ENCODE peak calls at places on chromosomes 12 and 14, in six cellular contexts. Y, O, A, H, R and I are unnamed samples. For H3K36me3 and H3K27me3, the result is how much of the 10 kb centered on the place peaks cover.

GRCh38 chr14:61603736-61604135 is 91.6 kb upstream of the HIF1A start:
- DNase-seq in H (no peak), Y (no peak), A (no peak), O (no peak), R (no peak), I (no peak)

GRCh38 chr12:118512669-118513068 is 136.3 kb downstream of the SUDS3 start:
- DNase-seq in Y (no peak), A (no peak), H (no peak), R (no peak), O (no peak), I (no peak)

GRCh38 chr12:26939953-26940352 is 1.7 kb downstream of the FGFR1OP2 start:
- DNase-seq in Y (no peak), O (no peak), R (no peak), A (no peak), H (no peak), I (no peak)

GRCh38 chr14:29521526-29522137 is 406.0 kb downstream of the PRKD1 start:
- DNase-seq in O (peak), Y (no peak), A (no peak), R (no peak), H (peak), I (peak)

GRCh38 chr12:96107236-96107635 is 71.8 kb upstream of the LTA4H start:
- DNase-seq in O (peak), R (no peak), H (no peak), A (no peak), Y (no peak), I (no peak)

GRCh38 chr14:104735830-104736642 is 12.0 kb downstream of the ADSS1 start:
- DNase-seq in O (peak), H (no peak), Y (peak), R (peak), A (no peak), I (peak)

GRCh38 chr12:24948452-24948815 is 467 bp downstream of the BCAT1 start:
- DNase-seq in O (peak), Y (no peak), R (peak), A (no peak), H (peak), I (peak)

GRCh38 chr12:42730286-42730685 is 140.7 kb upstream of the PRICKLE1 start:
- DNase-seq in A (no peak), R (no peak), O (no peak), H (no peak), Y (no peak), I (no peak)

GRCh38 chr12:50276912-50277671 is 6.2 kb downstream of the LIMA1 start:
- DNase-seq in Y (no peak), A (no peak), O (no peak), R (no peak), H (no peak), I (no peak)

GRCh38 chr12:70985850-70986249 is 65.3 kb upstream of the PTPRR start:
- DNase-seq in R (no peak), O (no peak), H (no peak), A (no peak), Y (no peak), I (peak)

GRCh38 chr14:71688576-71688975 is 243.7 kb upstream of the RGS6 start:
- DNase-seq in Y (no peak), O (no peak), R (no peak), H (no peak), A (no peak), I (peak)

GRCh38 chr14:26773906-26774593 is 176.2 kb upstream of the NOVA1 start:
- DNase-seq in O (no peak), A (no peak), Y (no peak), R (no peak), H (no peak), I (peak)

GRCh38 chr14:52067873-52068740 is 752 bp downstream of the NID2 start:
- DNase-seq in O (peak), Y (no peak), H (no peak), A (no peak), R (no peak), I (no peak)

GRCh38 chr12:26276709-26277108 is 81.3 kb downstream of the SSPN start:
- DNase-seq in O (no peak), R (no peak), H (no peak), Y (no peak), A (no peak), I (no peak)

GRCh38 chr14:103716091-103716801 is 636 bp downstream of the ZFYVE21 start:
- DNase-seq in H (no peak), R (no peak), Y (no peak), A (no peak), O (peak), I (no peak)

GRCh38 chr14:37167151-37168047 is 5.0 kb downstream of the SLC25A21 start:
- DNase-seq in O (peak), Y (no peak), R (no peak), H (peak), A (no peak), I (no peak)

GRCh38 chr14:28542040-28542439 is 224.5 kb upstream of the FOXG1 start:
- DNase-seq in H (no peak), Y (no peak), O (no peak), A (no peak), R (no peak), I (peak)

GRCh38 chr14:100531591-100532121 is 55.6 kb downstream of the BEGAIN start:
- DNase-seq in H (no peak), O (peak), R (no peak), Y (peak), A (no peak), I (no peak)

GRCh38 chr14:77141592-77142288 is at the start of gene ZDHHC22:
- DNase-seq in O (peak), A (no peak), H (no peak), Y (no peak), R (no peak), I (no peak)
- H3K4me3 ChIP-seq in O (peak), A (no peak), H (peak), Y (peak), R (no peak), I (no peak)

GRCh38 chr12:124371366-124371765 is 76.5 kb downstream of the RFLNA start:
- DNase-seq in Y (no peak), A (no peak), R (no peak), O (no peak), H (no peak), I (no peak)
- H3K36me3 ChIP-seq in Y (half or more), A (half or more), R (under half), O (under half), H (half or more), I (under half)

DNA sequence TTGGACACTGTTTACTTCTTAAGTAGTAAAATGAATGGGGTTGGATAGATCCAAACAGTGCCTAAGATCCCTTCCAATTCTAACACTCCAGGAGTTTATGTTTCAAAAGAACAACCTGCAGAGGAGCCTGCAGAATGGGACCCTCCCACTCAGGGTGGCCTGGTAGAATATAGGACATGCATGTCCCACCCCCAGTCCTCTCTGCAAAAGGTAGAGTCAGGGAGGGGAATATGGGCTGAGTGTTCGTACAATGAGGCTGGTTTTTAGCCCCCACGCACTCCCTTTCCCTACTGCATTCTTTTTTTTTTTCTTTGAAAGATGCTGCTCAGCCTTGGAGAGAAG is 11.8 kb upstream of the NYNRIN start:
- DNase-seq in O (no peak), Y (no peak), R (no peak), A (no peak), H (no peak), I (no peak)
- H3K27me3 ChIP-seq in O (under half), Y (under half), R (under half), A (under half), H (under half), I (under half)

GRCh38 chr12:80641936-80642335 is 65.5 kb upstream of the MYF6 start:
- DNase-seq in Y (no peak), R (no peak), O (no peak), A (no peak), H (no peak), I (no peak)

GRCh38 chr12:80634903-80635302 is 72.5 kb upstream of the MYF6 start:
- DNase-seq in Y (no peak), A (no peak), H (no peak), R (no peak), O (no peak), I (no peak)

GRCh38 chr12:80632835-80633234 is 74.6 kb upstream of the MYF6 start:
- DNase-seq in O (peak), Y (no peak), A (no peak), R (peak), H (peak), I (peak)

DNA sequence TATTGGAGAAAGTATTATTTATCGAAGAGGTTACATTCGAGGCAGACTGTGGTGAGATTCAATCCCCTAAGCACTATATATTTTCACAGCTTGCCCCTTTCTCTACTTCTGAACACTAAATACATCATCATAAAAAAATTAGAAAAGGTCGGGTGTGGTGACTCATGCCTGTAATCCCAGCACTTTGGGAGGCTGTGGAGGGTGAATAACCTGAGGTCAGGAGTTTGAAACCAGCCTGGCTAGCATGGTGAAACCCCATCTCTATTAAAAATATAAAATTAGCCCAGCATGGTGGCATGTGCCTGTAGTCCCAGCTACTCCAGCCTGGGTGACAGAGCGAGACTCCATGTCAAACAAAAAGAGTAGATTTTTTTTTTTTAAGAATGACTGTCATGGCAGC is 70.6 kb upstream of the MYF6 start:
- DNase-seq in R (no peak), H (no peak), Y (no peak), O (no peak), A (no peak), I (no peak)
- H3K4me3 ChIP-seq in R (no peak), H (no peak), Y (no peak), O (no peak), A (no peak), I (no peak)

GRCh38 chr12:57190821-57191220 is 25.8 kb upstream of the NXPH4 start:
- DNase-seq in Y (no peak), O (no peak), H (no peak), R (no peak), A (no peak), I (no peak)
- H3K36me3 ChIP-seq in Y (half or more), O (half or more), H (half or more), R (under half), A (under half), I (half or more)

GRCh38 chr12:52312086-52312485 is 9.1 kb downstream of the KRT83 start:
- DNase-seq in O (no peak), R (no peak), A (no peak), Y (peak), H (no peak), I (no peak)

GRCh38 chr12:52311282-52311643 is 9.9 kb downstream of the KRT83 start:
- DNase-seq in O (no peak), Y (no peak), A (no peak), R (no peak), H (no peak), I (no peak)

GRCh38 chr12:52314511-52314910 is 6.7 kb downstream of the KRT83 start:
- DNase-seq in H (no peak), Y (peak), R (no peak), A (no peak), O (no peak), I (no peak)

GRCh38 chr12:52313926-52314325 is 7.3 kb downstream of the KRT83 start:
- DNase-seq in Y (peak), H (no peak), O (no peak), R (no peak), A (no peak), I (no peak)

GRCh38 chr12:52313461-52313860 is 7.7 kb downstream of the KRT83 start:
- DNase-seq in R (no peak), H (no peak), A (no peak), O (no peak), Y (peak), I (no peak)
- H3K27me3 ChIP-seq in R (under half), H (under half), A (under half), O (under half), Y (under half), I (under half)